ENCODE peak calls at places on chromosomes 2 and 18, in nine cellular contexts. P is spleen, R is kidney, H is A549, I is PC-9, K is tibial artery, O is brain microvascular endothelial cell, N is mesothelial cell of epicardium, A is adrenal gland. W is an unnamed sample.

GRCh38 chr18:33959609-33960008 is 265.1 kb downstream of the NOL4 start:
- DNase-seq in P (no peak), R (no peak), H (no peak), I (no peak), K (no peak), O (no peak), N (no peak), A (no peak), W (no peak)

GRCh38 chr2:242044206-242044590 is 174.7 kb downstream of the RTP5 start:
- DNase-seq in P (peak), R (no peak), H (no peak), I (no peak), K (no peak), O (no peak), N (no peak), A (no peak), W (no peak)

GRCh38 chr18:32441536-32441935 is 29.1 kb downstream of the GAREM1 start:
- DNase-seq in P (no peak), R (no peak), H (no peak), I (no peak), K (no peak), O (no peak), N (no peak), A (no peak), W (no peak)

GRCh38 chr2:37323770-37324535 is 680 bp downstream of the PRKD3 start:
- DNase-seq in P (peak), R (peak), H (peak), I (peak), K (no peak), O (peak), N (peak), A (peak), W (peak)

GRCh38 chr2:145027073-145027459 is 507.1 kb upstream of the ZEB2 start:
- DNase-seq in P (no peak), R (no peak), H (peak), I (no peak), K (no peak), O (peak), N (no peak), A (no peak), W (no peak)

GRCh38 chr18:54679318-54680149 is 88.5 kb downstream of the DYNAP start:
- DNase-seq in P (no peak), R (no peak), H (peak), I (peak), K (no peak), O (peak), N (no peak), A (no peak), W (peak)

GRCh38 chr2:85601771-85602475 is 575 bp downstream of the TMEM150A start:
- DNase-seq in P (peak), R (peak), H (peak), I (no peak), K (peak), O (no peak), N (no peak), A (peak), W (peak)

GRCh38 chr18:31042391-31043181 is at the start of gene DSC3:
- DNase-seq in P (peak), R (peak), H (peak), I (no peak), K (no peak), O (no peak), N (peak), A (no peak), W (peak)

GRCh38 chr2:181046833-181047232 is 66.4 kb downstream of the UBE2E3 start:
- DNase-seq in P (no peak), R (no peak), H (no peak), I (no peak), K (no peak), O (no peak), N (no peak), A (no peak), W (no peak)

GRCh38 chr2:148885988-148886387 is 11.0 kb downstream of the KIF5C start:
- DNase-seq in P (no peak), R (no peak), H (no peak), I (no peak), K (no peak), O (no peak), N (no peak), A (no peak), W (no peak)

GRCh38 chr2:148887349-148888002 is 12.4 kb downstream of the KIF5C start:
- DNase-seq in P (no peak), R (no peak), H (no peak), I (no peak), K (no peak), O (no peak), N (no peak), A (no peak), W (no peak)

GRCh38 chr2:148893906-148894305 is 18.9 kb downstream of the KIF5C start:
- DNase-seq in P (no peak), R (no peak), H (no peak), I (no peak), K (no peak), O (no peak), N (no peak), A (no peak), W (no peak)

GRCh38 chr2:148885209-148885608 is 10.2 kb downstream of the KIF5C start:
- DNase-seq in P (no peak), R (no peak), H (no peak), I (no peak), K (no peak), O (no peak), N (no peak), A (no peak), W (no peak)

GRCh38 chr2:148888003-148888501 is 13.0 kb downstream of the KIF5C start:
- DNase-seq in P (peak), R (peak), H (no peak), I (no peak), K (no peak), O (no peak), N (no peak), A (no peak), W (peak)
- TF ChIP-seq CTCF in P (no peak), R (no peak), H (no peak), I (no peak), K (no peak), O (peak), N (no peak), A (no peak), W (no peak)

GRCh38 chr18:4450065-4450676 is 4.9 kb downstream of the DLGAP1 start:
- DNase-seq in P (no peak), R (no peak), H (no peak), I (no peak), K (no peak), O (no peak), N (no peak), A (no peak), W (no peak)

GRCh38 chr18:4455113-4455811 is at the start of gene DLGAP1:
- DNase-seq in P (peak), R (peak), H (no peak), I (no peak), K (peak), O (peak), N (peak), A (no peak), W (peak)

GRCh38 chr18:4454548-4455112 is 477 bp downstream of the DLGAP1 start:
- DNase-seq in P (no peak), R (peak), H (no peak), I (no peak), K (no peak), O (no peak), N (peak), A (no peak), W (no peak)

GRCh38 chr18:4453712-4454547 is 1.2 kb downstream of the DLGAP1 start:
- DNase-seq in P (peak), R (peak), H (no peak), I (no peak), K (no peak), O (no peak), N (no peak), A (no peak), W (no peak)
- TF ChIP-seq CTCF in P (no peak), R (no peak), H (no peak), I (no peak), K (no peak), O (no peak), N (no peak), A (no peak), W (no peak)

GRCh38 chr2:17171446-17172049 is 346.7 kb downstream of the RAD51AP2 start:
- DNase-seq in P (no peak), R (no peak), H (peak), I (no peak), K (no peak), O (peak), N (peak), A (peak), W (peak)
- TF ChIP-seq CTCF in P (peak), R (peak), H (peak), I (peak), K (no peak), O (peak), N (peak), A (peak), W (peak)

GRCh38 chr2:64888591-64889309 is 100.4 kb upstream of the SLC1A4 start:
- DNase-seq in P (no peak), R (no peak), H (peak), I (peak), K (no peak), O (peak), N (no peak), A (no peak), W (peak)
- TF ChIP-seq CTCF in P (no peak), R (no peak), H (peak), I (peak), K (peak), O (peak), N (no peak), A (no peak), W (peak)

GRCh38 chr2:216664593-216665034 is 30.7 kb downstream of the IGFBP5 start:
- DNase-seq in P (no peak), R (peak), H (no peak), I (no peak), K (no peak), O (peak), N (no peak), A (no peak), W (peak)

GRCh38 chr2:216661051-216661450 is 27.8 kb downstream of the IGFBP2 start:
- DNase-seq in P (no peak), R (no peak), H (no peak), I (no peak), K (no peak), O (no peak), N (no peak), A (no peak), W (no peak)

GRCh38 chr2:216661639-216662375 is 28.6 kb downstream of the IGFBP2 start:
- DNase-seq in P (no peak), R (no peak), H (peak), I (no peak), K (no peak), O (peak), N (no peak), A (no peak), W (peak)

GRCh38 chr2:216663846-216664245 is 30.6 kb downstream of the IGFBP2 start:
- DNase-seq in P (no peak), R (no peak), H (no peak), I (no peak), K (no peak), O (no peak), N (no peak), A (no peak), W (no peak)

GRCh38 chr2:216663106-216663505 is 29.9 kb downstream of the IGFBP2 start:
- DNase-seq in P (no peak), R (no peak), H (no peak), I (no peak), K (no peak), O (no peak), N (no peak), A (no peak), W (no peak)
- TF ChIP-seq CTCF in P (no peak), R (no peak), H (no peak), I (no peak), K (no peak), O (no peak), N (no peak), A (no peak), W (no peak)

GRCh38 chr2:216284708-216285107 is 87.6 kb downstream of the MARCHF4 start:
- DNase-seq in P (no peak), R (no peak), H (no peak), I (no peak), K (no peak), O (no peak), N (no peak), A (no peak), W (no peak)

GRCh38 chr2:216281316-216281715 is 91.0 kb downstream of the MARCHF4 start:
- DNase-seq in P (no peak), R (no peak), H (no peak), I (no peak), K (no peak), O (no peak), N (no peak), A (no peak), W (no peak)

GRCh38 chr2:216281881-216282280 is 90.4 kb downstream of the MARCHF4 start:
- DNase-seq in P (no peak), R (no peak), H (no peak), I (no peak), K (no peak), O (no peak), N (no peak), A (no peak), W (no peak)

GRCh38 chr2:216285641-216286156 is 86.6 kb downstream of the MARCHF4 start:
- DNase-seq in P (no peak), R (no peak), H (no peak), I (no peak), K (no peak), O (no peak), N (no peak), A (no peak), W (no peak)

DNA sequence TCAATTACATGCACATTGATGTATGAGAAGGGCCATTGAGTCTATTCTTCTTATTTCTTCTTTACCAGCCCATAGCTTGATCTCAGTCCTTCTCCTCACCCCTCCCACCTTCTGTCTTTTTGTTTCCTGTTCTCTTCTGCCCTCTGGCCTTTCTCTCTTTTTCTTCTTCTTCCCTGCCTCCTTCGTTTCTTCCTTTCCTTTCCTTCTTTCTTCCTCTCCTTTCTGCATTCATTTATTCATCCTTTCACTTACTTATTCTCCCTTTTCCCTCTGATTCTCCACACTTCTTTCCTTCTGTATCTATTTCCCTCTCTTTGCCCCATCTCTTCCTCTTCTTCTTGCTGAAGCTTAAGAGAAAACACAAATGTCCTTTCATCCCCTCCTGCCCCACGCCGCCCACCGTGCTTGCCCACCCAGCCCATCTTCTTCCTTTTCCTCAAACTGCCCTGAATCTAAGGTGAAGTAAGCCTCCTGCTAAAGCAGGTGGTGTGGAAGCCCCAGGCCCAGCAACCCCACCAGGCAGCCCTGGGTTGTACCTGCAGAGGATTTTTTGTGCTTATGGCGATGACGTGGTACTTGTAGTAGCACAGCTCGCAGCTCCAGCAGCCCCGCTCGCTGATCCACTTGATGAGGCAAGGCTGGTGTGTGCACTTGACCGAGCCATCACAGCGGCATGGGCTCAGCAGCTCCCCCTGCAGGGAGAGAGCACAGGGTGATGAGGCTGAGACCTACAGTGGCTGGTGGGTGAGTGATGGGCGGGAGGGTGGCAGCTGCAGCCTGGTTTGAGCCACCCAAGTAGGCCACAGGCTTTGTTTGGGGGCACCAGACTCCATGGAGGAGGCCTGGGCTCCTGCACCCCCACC is 89.0 kb downstream of the MARCHF4 start:
- DNase-seq in P (no peak), R (no peak), H (peak), I (no peak), K (no peak), O (no peak), N (no peak), A (no peak), W (peak)
- TF ChIP-seq CTCF in P (no peak), R (no peak), H (peak), I (peak), K (no peak), O (peak), N (no peak), A (no peak), W (no peak)

DNA sequence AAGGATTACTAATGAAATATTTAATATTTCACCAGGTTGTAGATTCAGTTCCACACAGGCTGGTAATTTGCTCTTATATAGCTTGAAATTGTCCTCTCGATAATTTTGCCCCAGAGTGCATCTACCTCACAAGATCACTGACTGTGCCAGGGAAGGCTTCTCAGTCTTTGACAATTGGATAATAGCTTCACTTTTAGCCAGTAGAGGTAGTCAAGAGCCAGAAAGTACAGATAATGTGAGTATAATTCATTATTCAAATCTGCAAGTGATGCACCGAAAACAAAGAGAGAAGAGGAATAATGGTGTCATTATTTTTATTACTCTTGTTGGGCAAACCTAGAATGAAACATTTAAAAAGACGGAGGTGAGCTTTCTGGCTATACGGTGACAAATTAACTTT is 292.8 kb downstream of the EN1 start:
- DNase-seq in P (no peak), R (no peak), H (no peak), I (no peak), K (no peak), O (no peak), N (no peak), A (no peak), W (no peak)
- TF ChIP-seq CTCF in P (no peak), R (no peak), H (no peak), I (peak), K (no peak), O (peak), N (no peak), A (no peak), W (no peak)

DNA sequence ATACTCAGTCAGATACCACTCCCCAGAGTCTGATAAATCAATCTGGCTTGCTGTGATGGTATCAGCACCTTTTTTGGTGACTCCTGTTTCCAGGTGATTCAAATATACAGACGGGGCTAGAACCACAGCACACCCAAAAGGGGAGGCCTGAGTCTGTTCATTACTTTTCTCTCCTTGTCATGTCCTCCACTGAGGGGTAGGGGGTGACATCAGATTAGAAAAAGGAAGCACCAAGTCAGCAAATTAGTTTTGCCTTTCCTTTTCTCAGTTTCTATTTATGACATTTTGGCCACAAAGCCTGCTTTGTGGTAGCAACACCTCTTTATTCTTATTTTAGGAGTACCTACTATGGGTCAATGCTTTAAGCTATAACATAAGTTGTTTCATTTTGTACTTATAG is 127.4 kb downstream of the CCDC102B start:
- DNase-seq in P (no peak), R (no peak), H (no peak), I (no peak), K (no peak), O (no peak), N (no peak), A (no peak), W (peak)
- TF ChIP-seq CTCF in P (no peak), R (peak), H (no peak), I (peak), K (no peak), O (peak), N (no peak), A (no peak), W (peak)

DNA sequence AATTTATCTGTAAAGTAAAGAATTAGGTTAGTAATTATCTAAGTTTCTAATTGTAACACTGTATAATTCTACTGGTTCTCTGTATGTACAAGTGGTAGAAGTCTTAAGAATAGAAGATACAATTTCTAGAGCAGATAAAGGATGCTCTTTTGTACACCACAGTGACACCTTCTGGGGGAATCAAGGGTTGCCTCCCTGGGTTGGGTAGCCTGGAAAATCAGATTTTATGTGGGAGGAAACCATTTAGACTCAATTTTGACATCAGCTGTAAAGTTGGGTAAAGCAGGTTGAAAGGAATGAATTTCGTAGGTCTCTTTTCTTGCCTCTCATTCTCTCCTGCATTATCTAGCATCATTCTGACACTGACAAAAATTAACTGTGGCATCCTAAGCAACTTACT is 354.8 kb downstream of the DCC start:
- DNase-seq in P (no peak), R (no peak), H (peak), I (no peak), K (no peak), O (peak), N (no peak), A (no peak), W (peak)
- TF ChIP-seq CTCF in P (peak), R (peak), H (peak), I (peak), K (no peak), O (peak), N (peak), A (no peak), W (no peak)

W was measured in Calu3.